ENCODE peak calls at places on chromosomes 16 and 17, in five cellular contexts. G is heart left ventricle; O is CD8-positive, alpha-beta T cell; M is tibial artery; J is CD4-positive, alpha-beta T cell. F is an unnamed sample. For H3K27me3, the result is how much of the 10 kb centered on the place peaks cover.

GRCh38 chr17:42114118-42114517 is 1.6 kb upstream of the DHX58 start:
- DNase-seq in M (no peak), G (no peak), J (no peak), O (no peak), F (no peak)

GRCh38 chr17:59761385-59762021 is 54.0 kb downstream of the VMP1 start:
- DNase-seq in M (no peak), G (no peak), J (no peak), O (no peak), F (no peak)

GRCh38 chr16:12390644-12391043 is 413.0 kb downstream of the CPPED1 start:
- DNase-seq in M (no peak), G (no peak), J (no peak), O (no peak), F (no peak)

GRCh38 chr17:42518755-42519545 is 17.1 kb upstream of the NAGLU start:
- DNase-seq in M (no peak), G (peak), J (no peak), O (no peak), F (peak)

GRCh38 chr17:37375685-37376084 is at the start of gene C17orf78:
- DNase-seq in M (no peak), G (no peak), J (no peak), O (no peak), F (no peak)

GRCh38 chr16:972316-973002 is 1.7 kb upstream of the LMF1 start:
- DNase-seq in J (no peak), M (no peak), O (no peak), G (no peak), F (peak)

GRCh38 chr16:30421010-30421409 is 8.8 kb downstream of the DCTPP1 start:
- DNase-seq in M (no peak), J (no peak), O (no peak), G (no peak), F (no peak)

GRCh38 chr16:13543850-13544249 is 376.1 kb upstream of the ERCC4 start:
- DNase-seq in J (no peak), M (no peak), G (no peak), O (no peak), F (no peak)

GRCh38 chr17:39752241-39752831 is 14.6 kb downstream of the GRB7 start:
- DNase-seq in O (no peak), J (no peak), G (no peak), M (no peak), F (no peak)

GRCh38 chr16:56401482-56401881 is 23.9 kb downstream of the AMFR start:
- DNase-seq in O (no peak), M (no peak), J (no peak), G (no peak), F (no peak)

GRCh38 chr17:56887105-56887504 is 26.7 kb downstream of the TRIM25 start:
- DNase-seq in M (no peak), G (no peak), O (no peak), J (no peak), F (no peak)

GRCh38 chr17:81515530-81516041 is 3.0 kb upstream of the ACTG1 start:
- DNase-seq in G (peak), O (no peak), J (no peak), M (no peak), F (no peak)

GRCh38 chr16:57755061-57755684 is 19.6 kb downstream of the KATNB1 start:
- DNase-seq in O (no peak), G (no peak), M (no peak), J (no peak), F (no peak)

GRCh38 chr16:56301391-56301850 is 110.1 kb downstream of the GNAO1 start:
- DNase-seq in G (no peak), M (no peak), J (no peak), O (no peak), F (peak)

GRCh38 chr16:67027046-67027445 is 1.9 kb upstream of the CBFB start:
- DNase-seq in J (no peak), M (no peak), G (no peak), O (no peak), F (no peak)

GRCh38 chr17:75459590-75460267 is 3.3 kb downstream of the TMEM94 start:
- DNase-seq in J (no peak), O (no peak), M (no peak), G (no peak), F (no peak)

GRCh38 chr17:75753514-75754377 is 11.2 kb downstream of the GALK1 start:
- DNase-seq in O (peak), G (peak), J (peak), M (no peak), F (peak)

GRCh38 chr17:58156839-58157803 is 8.9 kb downstream of the OR4D1 start:
- DNase-seq in O (peak), M (no peak), J (peak), G (peak), F (peak)

GRCh38 chr16:66344533-66345145 is 21.9 kb upstream of the CDH5 start:
- DNase-seq in O (no peak), M (no peak), J (peak), G (no peak), F (no peak)

GRCh38 chr17:38562903-38563302 is 42.8 kb downstream of the SRCIN1 start:
- DNase-seq in O (no peak), M (no peak), J (no peak), G (no peak), F (no peak)

GRCh38 chr16:18943414-18943813 is 17.2 kb upstream of the SMG1 start:
- DNase-seq in J (no peak), M (no peak), G (no peak), O (no peak), F (no peak)

DNA sequence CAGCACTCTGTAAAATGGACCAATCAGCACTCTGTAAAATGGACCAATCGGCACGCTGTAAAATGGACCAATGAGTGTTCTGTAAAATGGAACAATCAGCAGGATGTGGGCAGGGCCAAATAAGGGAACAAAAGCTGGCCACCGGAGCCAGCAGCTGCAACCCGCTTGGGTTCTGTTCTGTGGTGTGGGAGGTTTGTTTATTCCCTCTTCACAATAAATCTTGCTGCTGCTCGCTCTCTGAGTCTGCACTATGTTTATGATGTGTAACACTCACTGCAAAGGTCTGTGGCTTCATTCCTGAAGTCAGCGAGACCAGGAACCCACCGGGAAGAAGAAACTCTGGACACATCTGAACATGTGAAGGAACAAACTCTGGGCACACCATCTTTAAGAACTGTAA is 20.5 kb downstream of the TMEM100 start:
- DNase-seq in J (no peak), M (no peak), G (no peak), O (no peak), F (no peak)
- H3K27me3 ChIP-seq in J (under half), M (under half), G (under half), O (under half), F (under half)

GRCh38 chr17:54404259-54404658 is 496.4 kb upstream of the TOM1L1 start:
- DNase-seq in G (no peak), M (no peak), J (no peak), O (no peak), F (no peak)

GRCh38 chr17:54408741-54409140 is 491.9 kb upstream of the TOM1L1 start:
- DNase-seq in O (no peak), M (no peak), G (no peak), J (no peak), F (no peak)

GRCh38 chr17:54405826-54406225 is 494.8 kb upstream of the TOM1L1 start:
- DNase-seq in G (no peak), O (no peak), J (no peak), M (no peak), F (no peak)
- H3K27ac ChIP-seq in G (no peak), O (no peak), J (no peak), M (no peak), F (no peak)

GRCh38 chr16:50953266-50953665 is 197.8 kb downstream of the SALL1 start:
- DNase-seq in G (no peak), O (no peak), M (no peak), J (no peak), F (no peak)

GRCh38 chr16:50956637-50957036 is 194.4 kb downstream of the SALL1 start:
- DNase-seq in M (no peak), O (no peak), G (no peak), J (no peak), F (no peak)

GRCh38 chr16:50954469-50954868 is 196.6 kb downstream of the SALL1 start:
- DNase-seq in J (no peak), M (no peak), O (no peak), G (no peak), F (no peak)

GRCh38 chr16:50950955-50951354 is 200.1 kb downstream of the SALL1 start:
- DNase-seq in G (no peak), J (no peak), O (no peak), M (no peak), F (no peak)

GRCh38 chr16:50955311-50955710 is 195.8 kb downstream of the SALL1 start:
- DNase-seq in G (no peak), J (no peak), O (no peak), M (no peak), F (no peak)
- H3K27me3 ChIP-seq in G (under half), J (under half), O (under half), M (under half), F (under half)

GRCh38 chr16:50624449-50624782 is 56.7 kb downstream of the SNX20 start:
- DNase-seq in J (no peak), G (no peak), O (no peak), M (no peak), F (no peak)

GRCh38 chr16:50622643-50623369 is 58.3 kb downstream of the SNX20 start:
- DNase-seq in G (no peak), M (no peak), O (no peak), J (no peak), F (no peak)

GRCh38 chr16:50626868-50627267 is 54.2 kb downstream of the SNX20 start:
- DNase-seq in G (no peak), J (no peak), O (no peak), M (no peak), F (no peak)

GRCh38 chr16:50627419-50627818 is 53.7 kb downstream of the SNX20 start:
- DNase-seq in J (peak), G (peak), M (peak), O (peak), F (no peak)

DNA sequence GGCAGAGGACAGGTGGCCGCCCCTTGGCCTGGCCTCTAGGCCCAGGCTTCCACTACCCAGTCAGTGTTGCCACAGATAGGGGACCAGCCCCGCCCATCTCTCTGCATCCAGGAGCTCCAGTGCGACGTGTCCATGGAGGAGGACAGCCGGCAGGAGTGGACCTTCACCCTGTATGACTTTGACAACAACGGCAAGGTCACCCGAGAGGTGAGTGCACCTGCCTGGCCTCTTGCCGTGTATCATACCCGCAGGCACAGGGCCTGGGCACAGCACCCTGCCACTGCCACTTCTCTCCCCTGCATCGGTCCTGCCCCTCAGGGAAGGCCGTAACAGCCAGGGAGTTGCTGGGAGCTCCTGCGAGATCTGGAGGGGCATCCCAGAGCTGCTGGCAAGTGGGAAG is 55.7 kb downstream of the SNX20 start:
- DNase-seq in J (no peak), G (peak), M (no peak), O (no peak), F (no peak)
- H3K27ac ChIP-seq in J (no peak), G (no peak), M (no peak), O (no peak), F (no peak)

GRCh38 chr16:84369938-84370627 is 1.7 kb downstream of the ATP2C2 start:
- DNase-seq in G (no peak), O (no peak), M (no peak), J (no peak), F (no peak)
- H3K27me3 ChIP-seq in G (half or more), O (under half), M (half or more), J (half or more), F (under half)

DNA sequence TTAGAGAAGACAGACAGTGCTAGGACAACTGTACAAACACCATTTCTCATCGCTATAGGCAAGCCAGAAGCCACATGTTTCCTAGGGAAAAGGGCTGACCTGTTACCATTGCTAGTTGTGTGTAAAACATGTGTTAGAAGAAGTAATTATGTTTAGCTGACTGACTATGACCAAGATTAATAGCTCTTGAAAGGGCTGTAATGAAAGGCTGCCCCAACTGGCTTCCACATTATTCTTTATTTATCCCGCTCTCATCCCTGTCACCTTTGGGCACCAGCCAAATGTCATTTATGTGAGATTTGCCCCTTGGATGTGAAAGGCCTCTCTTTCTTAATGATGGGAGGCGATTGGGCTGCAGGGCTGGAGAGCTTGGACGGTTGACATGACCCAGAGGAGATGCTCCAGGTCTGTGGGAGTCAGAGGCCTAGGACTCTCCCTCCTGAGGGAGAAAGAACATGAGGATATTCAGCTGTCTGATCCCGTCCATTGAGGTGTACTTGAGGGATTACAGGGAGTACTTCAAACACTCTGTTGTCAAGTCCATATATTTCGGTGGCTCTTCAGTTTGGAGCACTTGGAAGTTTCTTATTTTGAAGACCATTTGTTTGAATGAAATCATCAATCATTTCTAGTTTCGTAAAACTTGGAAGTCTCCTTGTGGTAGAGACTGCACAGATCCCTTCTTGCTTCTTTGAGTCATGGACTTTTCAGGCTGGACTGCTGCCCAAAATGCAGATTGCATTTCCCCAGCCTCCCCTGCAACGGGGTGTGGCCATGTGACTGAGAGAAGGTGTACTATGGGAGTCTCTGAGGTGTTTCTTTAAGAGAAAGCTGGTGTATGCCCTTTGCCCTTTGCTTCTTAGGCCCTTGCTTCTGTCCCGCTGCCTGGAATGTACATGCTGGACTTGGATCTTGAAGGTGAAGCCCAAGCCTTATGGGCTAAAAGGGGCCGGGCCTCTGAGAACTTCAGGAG is 51.3 kb downstream of the FTO start:
- DNase-seq in O (no peak), G (no peak), J (no peak), M (no peak), F (no peak)
- H3K27ac ChIP-seq in O (no peak), G (no peak), J (no peak), M (no peak), F (no peak)

GRCh38 chr16:51151951-51152663 is 1.0 kb upstream of the SALL1 start:
- DNase-seq in J (no peak), G (peak), M (no peak), O (no peak), F (peak)
- H3K27me3 ChIP-seq in J (half or more), G (half or more), M (half or more), O (under half), F (half or more)

GRCh38 chr16:22217890-22218730 is 12.0 kb downstream of the EEF2K start:
- DNase-seq in O (no peak), M (peak), J (no peak), G (peak), F (no peak)
- H3K27ac ChIP-seq in O (no peak), M (peak), J (no peak), G (no peak), F (peak)

DNA sequence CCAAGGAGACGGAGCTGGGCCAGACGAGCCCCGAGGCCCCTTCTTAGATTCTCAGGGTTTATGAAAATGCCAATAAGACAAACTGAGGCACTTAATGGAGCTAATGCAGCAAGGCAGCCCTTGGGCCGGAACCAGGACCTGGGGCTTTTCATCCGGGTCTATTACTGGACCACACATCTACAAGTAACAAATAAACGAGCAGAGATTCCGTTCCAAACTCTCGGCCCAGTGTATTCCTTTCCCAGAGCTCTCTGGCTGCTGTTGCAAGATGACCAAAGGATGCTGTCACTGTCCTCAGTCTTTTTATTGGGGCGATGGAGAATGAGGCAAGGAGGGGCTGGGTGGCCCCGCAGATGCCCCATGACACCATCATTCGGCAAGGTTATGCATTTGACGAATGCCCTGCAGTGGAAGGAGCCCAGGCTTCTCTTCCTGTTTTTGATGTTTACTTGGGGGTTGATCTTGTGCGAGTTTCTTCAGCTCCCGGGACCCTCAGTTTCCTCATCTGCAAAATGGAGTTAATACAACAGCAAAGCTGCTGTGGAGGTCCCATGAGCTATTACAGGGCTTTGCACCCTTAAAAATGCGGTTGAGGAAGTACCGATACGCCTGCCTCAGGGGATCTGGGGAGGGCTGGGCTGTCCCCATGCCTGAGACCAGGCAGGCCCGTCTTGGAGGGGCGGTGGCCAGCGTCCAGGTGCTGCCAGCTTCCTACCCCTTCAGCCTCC is 1.1 kb upstream of the NTN1 start:
- DNase-seq in O (no peak), G (no peak), J (no peak), M (no peak), F (no peak)
- H3K27me3 ChIP-seq in O (under half), G (under half), J (half or more), M (under half), F (under half)